ENCODE peak calls at places on chromosomes 6 and 20, in six cellular contexts. One of them, this sample, is unnamed.

GRCh38 chr6:149919834-149920225 is 3.1 kb downstream of the RAET1G start:
- DNase-seq in germinal center: no peak
- DNase-seq in HuH-7.5: no peak
- DNase-seq in left cardiac atrium: no peak
- DNase-seq in CD4-positive, alpha-beta memory T cell: no peak
- DNase-seq in stimulated activated CD8-positive, alpha-beta memory T cell treated with anti-CD3 and anti-CD28 coated beads, Interleukin-15, amount 100 ng/mL, for 1 hour: no peak
- DNase-seq in this sample: peak; percentile 35

GRCh38 chr6:7073810-7074525 is 33.8 kb upstream of the RREB1 start:
- DNase-seq in germinal center: peak; percentile 76
- DNase-seq in HuH-7.5: no peak
- DNase-seq in left cardiac atrium: no peak
- DNase-seq in CD4-positive, alpha-beta memory T cell: peak; percentile 57
- DNase-seq in stimulated activated CD8-positive, alpha-beta memory T cell treated with anti-CD3 and anti-CD28 coated beads, Interleukin-15, amount 100 ng/mL, for 1 hour: peak; percentile 22
- DNase-seq in this sample: no peak

GRCh38 chr6:130223508-130223907 is 757 bp upstream of the SAMD3 start:
- DNase-seq in germinal center: peak; percentile 32
- DNase-seq in HuH-7.5: no peak
- DNase-seq in left cardiac atrium: no peak
- DNase-seq in CD4-positive, alpha-beta memory T cell: peak; percentile 62
- DNase-seq in stimulated activated CD8-positive, alpha-beta memory T cell treated with anti-CD3 and anti-CD28 coated beads, Interleukin-15, amount 100 ng/mL, for 1 hour: peak; percentile 20
- DNase-seq in this sample: no peak

GRCh38 chr6:157937318-157937717 is 44.3 kb upstream of the SYNJ2 start:
- DNase-seq in germinal center: no peak
- DNase-seq in HuH-7.5: no peak
- DNase-seq in left cardiac atrium: no peak
- DNase-seq in CD4-positive, alpha-beta memory T cell: no peak
- DNase-seq in stimulated activated CD8-positive, alpha-beta memory T cell treated with anti-CD3 and anti-CD28 coated beads, Interleukin-15, amount 100 ng/mL, for 1 hour: no peak
- DNase-seq in this sample: no peak

GRCh38 chr6:37236921-37237320 is 20.7 kb upstream of the TBC1D22B start:
- DNase-seq in germinal center: no peak
- DNase-seq in HuH-7.5: no peak
- DNase-seq in left cardiac atrium: no peak
- DNase-seq in CD4-positive, alpha-beta memory T cell: no peak
- DNase-seq in stimulated activated CD8-positive, alpha-beta memory T cell treated with anti-CD3 and anti-CD28 coated beads, Interleukin-15, amount 100 ng/mL, for 1 hour: no peak
- DNase-seq in this sample: no peak

GRCh38 chr6:127376685-127377084 is 33.3 kb upstream of the ECHDC1 start:
- DNase-seq in germinal center: no peak
- DNase-seq in HuH-7.5: no peak
- DNase-seq in left cardiac atrium: no peak
- DNase-seq in CD4-positive, alpha-beta memory T cell: no peak
- DNase-seq in stimulated activated CD8-positive, alpha-beta memory T cell treated with anti-CD3 and anti-CD28 coated beads, Interleukin-15, amount 100 ng/mL, for 1 hour: no peak
- DNase-seq in this sample: no peak

GRCh38 chr6:151303231-151303630 is 63.5 kb downstream of the AKAP12 start:
- DNase-seq in germinal center: no peak
- DNase-seq in HuH-7.5: no peak
- DNase-seq in left cardiac atrium: no peak
- DNase-seq in CD4-positive, alpha-beta memory T cell: no peak
- DNase-seq in stimulated activated CD8-positive, alpha-beta memory T cell treated with anti-CD3 and anti-CD28 coated beads, Interleukin-15, amount 100 ng/mL, for 1 hour: no peak
- DNase-seq in this sample: no peak

GRCh38 chr6:87907521-87907920 is 140.1 kb upstream of the SPACA1 start:
- DNase-seq in germinal center: no peak
- DNase-seq in HuH-7.5: no peak
- DNase-seq in left cardiac atrium: no peak
- DNase-seq in CD4-positive, alpha-beta memory T cell: peak; percentile 26
- DNase-seq in stimulated activated CD8-positive, alpha-beta memory T cell treated with anti-CD3 and anti-CD28 coated beads, Interleukin-15, amount 100 ng/mL, for 1 hour: no peak
- DNase-seq in this sample: no peak

GRCh38 chr6:149586149-149586548 is 20.0 kb downstream of the GINM1 start:
- DNase-seq in germinal center: no peak
- DNase-seq in HuH-7.5: no peak
- DNase-seq in left cardiac atrium: no peak
- DNase-seq in CD4-positive, alpha-beta memory T cell: no peak
- DNase-seq in stimulated activated CD8-positive, alpha-beta memory T cell treated with anti-CD3 and anti-CD28 coated beads, Interleukin-15, amount 100 ng/mL, for 1 hour: no peak
- DNase-seq in this sample: no peak

GRCh38 chr6:85006362-85006761 is 242.0 kb upstream of the TBX18 start:
- DNase-seq in germinal center: no peak
- DNase-seq in HuH-7.5: no peak
- DNase-seq in left cardiac atrium: no peak
- DNase-seq in CD4-positive, alpha-beta memory T cell: no peak
- DNase-seq in stimulated activated CD8-positive, alpha-beta memory T cell treated with anti-CD3 and anti-CD28 coated beads, Interleukin-15, amount 100 ng/mL, for 1 hour: no peak
- DNase-seq in this sample: no peak

GRCh38 chr6:21538186-21538798 is 55.3 kb upstream of the SOX4 start:
- DNase-seq in germinal center: no peak
- DNase-seq in HuH-7.5: no peak
- DNase-seq in left cardiac atrium: no peak
- DNase-seq in CD4-positive, alpha-beta memory T cell: no peak
- DNase-seq in stimulated activated CD8-positive, alpha-beta memory T cell treated with anti-CD3 and anti-CD28 coated beads, Interleukin-15, amount 100 ng/mL, for 1 hour: no peak
- DNase-seq in this sample: no peak

GRCh38 chr6:75884822-75885221 is 135.8 kb downstream of the MYO6 start:
- DNase-seq in germinal center: no peak
- DNase-seq in HuH-7.5: no peak
- DNase-seq in left cardiac atrium: no peak
- DNase-seq in CD4-positive, alpha-beta memory T cell: no peak
- DNase-seq in stimulated activated CD8-positive, alpha-beta memory T cell treated with anti-CD3 and anti-CD28 coated beads, Interleukin-15, amount 100 ng/mL, for 1 hour: no peak
- DNase-seq in this sample: no peak

GRCh38 chr6:130997061-130997753 is 65.8 kb downstream of the EPB41L2 start:
- DNase-seq in germinal center: no peak
- DNase-seq in HuH-7.5: no peak
- DNase-seq in left cardiac atrium: no peak
- DNase-seq in CD4-positive, alpha-beta memory T cell: no peak
- DNase-seq in stimulated activated CD8-positive, alpha-beta memory T cell treated with anti-CD3 and anti-CD28 coated beads, Interleukin-15, amount 100 ng/mL, for 1 hour: no peak
- DNase-seq in this sample: no peak

GRCh38 chr6:149128489-149129145 is 188.9 kb upstream of the TAB2 start:
- DNase-seq in germinal center: no peak
- DNase-seq in HuH-7.5: no peak
- DNase-seq in left cardiac atrium: no peak
- DNase-seq in CD4-positive, alpha-beta memory T cell: peak; percentile 32
- DNase-seq in stimulated activated CD8-positive, alpha-beta memory T cell treated with anti-CD3 and anti-CD28 coated beads, Interleukin-15, amount 100 ng/mL, for 1 hour: no peak
- DNase-seq in this sample: no peak

GRCh38 chr6:21665101-21665435 is 71.5 kb downstream of the SOX4 start:
- DNase-seq in germinal center: no peak
- DNase-seq in HuH-7.5: no peak
- DNase-seq in left cardiac atrium: no peak
- DNase-seq in CD4-positive, alpha-beta memory T cell: no peak
- DNase-seq in stimulated activated CD8-positive, alpha-beta memory T cell treated with anti-CD3 and anti-CD28 coated beads, Interleukin-15, amount 100 ng/mL, for 1 hour: no peak
- DNase-seq in this sample: no peak

GRCh38 chr20:58293453-58293852 is 16.1 kb upstream of the RAB22A start:
- DNase-seq in germinal center: peak; percentile 24
- DNase-seq in HuH-7.5: no peak
- DNase-seq in left cardiac atrium: no peak
- DNase-seq in CD4-positive, alpha-beta memory T cell: no peak
- DNase-seq in stimulated activated CD8-positive, alpha-beta memory T cell treated with anti-CD3 and anti-CD28 coated beads, Interleukin-15, amount 100 ng/mL, for 1 hour: no peak
- DNase-seq in this sample: no peak

GRCh38 chr6:167849846-167850459 is 23.2 kb downstream of the AFDN start:
- DNase-seq in germinal center: no peak
- DNase-seq in HuH-7.5: no peak
- DNase-seq in left cardiac atrium: no peak
- DNase-seq in CD4-positive, alpha-beta memory T cell: no peak
- DNase-seq in stimulated activated CD8-positive, alpha-beta memory T cell treated with anti-CD3 and anti-CD28 coated beads, Interleukin-15, amount 100 ng/mL, for 1 hour: no peak
- DNase-seq in this sample: no peak

GRCh38 chr6:43393597-43393996 is 24.1 kb upstream of the ZNF318 start:
- DNase-seq in germinal center: no peak
- DNase-seq in HuH-7.5: no peak
- DNase-seq in left cardiac atrium: no peak
- DNase-seq in CD4-positive, alpha-beta memory T cell: no peak
- DNase-seq in stimulated activated CD8-positive, alpha-beta memory T cell treated with anti-CD3 and anti-CD28 coated beads, Interleukin-15, amount 100 ng/mL, for 1 hour: no peak
- DNase-seq in this sample: no peak

GRCh38 chr6:159151266-159151855 is 17.8 kb upstream of the FNDC1 start:
- DNase-seq in germinal center: peak; percentile 69
- DNase-seq in HuH-7.5: no peak
- DNase-seq in left cardiac atrium: no peak
- DNase-seq in CD4-positive, alpha-beta memory T cell: peak; percentile 24
- DNase-seq in stimulated activated CD8-positive, alpha-beta memory T cell treated with anti-CD3 and anti-CD28 coated beads, Interleukin-15, amount 100 ng/mL, for 1 hour: peak; percentile 11
- DNase-seq in this sample: no peak

GRCh38 chr20:56465997-56466396 is 2.4 kb upstream of the RTF2 start:
- DNase-seq in germinal center: peak; percentile 47
- DNase-seq in HuH-7.5: no peak
- DNase-seq in left cardiac atrium: no peak
- DNase-seq in CD4-positive, alpha-beta memory T cell: no peak
- DNase-seq in stimulated activated CD8-positive, alpha-beta memory T cell treated with anti-CD3 and anti-CD28 coated beads, Interleukin-15, amount 100 ng/mL, for 1 hour: no peak
- DNase-seq in this sample: no peak

GRCh38 chr20:5914859-5915258 is 35.5 kb downstream of the TRMT6 start:
- DNase-seq in germinal center: no peak
- DNase-seq in HuH-7.5: no peak
- DNase-seq in left cardiac atrium: no peak
- DNase-seq in CD4-positive, alpha-beta memory T cell: no peak
- DNase-seq in stimulated activated CD8-positive, alpha-beta memory T cell treated with anti-CD3 and anti-CD28 coated beads, Interleukin-15, amount 100 ng/mL, for 1 hour: no peak
- DNase-seq in this sample: no peak

GRCh38 chr6:156334961-156335360 is 442.2 kb upstream of the ARID1B start:
- DNase-seq in germinal center: no peak
- DNase-seq in HuH-7.5: no peak
- DNase-seq in left cardiac atrium: no peak
- DNase-seq in CD4-positive, alpha-beta memory T cell: no peak
- DNase-seq in stimulated activated CD8-positive, alpha-beta memory T cell treated with anti-CD3 and anti-CD28 coated beads, Interleukin-15, amount 100 ng/mL, for 1 hour: no peak
- DNase-seq in this sample: no peak

GRCh38 chr20:34579191-34579661 is 20.7 kb downstream of the MAP1LC3A start:
- DNase-seq in germinal center: no peak
- DNase-seq in HuH-7.5: no peak
- DNase-seq in left cardiac atrium: peak; percentile 68
- DNase-seq in CD4-positive, alpha-beta memory T cell: no peak
- DNase-seq in stimulated activated CD8-positive, alpha-beta memory T cell treated with anti-CD3 and anti-CD28 coated beads, Interleukin-15, amount 100 ng/mL, for 1 hour: no peak
- DNase-seq in this sample: no peak

GRCh38 chr20:63494420-63495166 is 4.3 kb downstream of the EEF1A2 start:
- DNase-seq in germinal center: no peak
- DNase-seq in HuH-7.5: no peak
- DNase-seq in left cardiac atrium: peak; percentile 18
- DNase-seq in CD4-positive, alpha-beta memory T cell: no peak
- DNase-seq in stimulated activated CD8-positive, alpha-beta memory T cell treated with anti-CD3 and anti-CD28 coated beads, Interleukin-15, amount 100 ng/mL, for 1 hour: no peak
- DNase-seq in this sample: no peak

GRCh38 chr6:9848094-9848493 is 566.8 kb downstream of the TFAP2A start:
- DNase-seq in germinal center: no peak
- DNase-seq in HuH-7.5: no peak
- DNase-seq in left cardiac atrium: no peak
- DNase-seq in CD4-positive, alpha-beta memory T cell: no peak
- DNase-seq in stimulated activated CD8-positive, alpha-beta memory T cell treated with anti-CD3 and anti-CD28 coated beads, Interleukin-15, amount 100 ng/mL, for 1 hour: no peak
- DNase-seq in this sample: no peak

GRCh38 chr6:137729866-137730629 is 137.0 kb upstream of the TNFAIP3 start:
- DNase-seq in germinal center: no peak
- DNase-seq in HuH-7.5: no peak
- DNase-seq in left cardiac atrium: no peak
- DNase-seq in CD4-positive, alpha-beta memory T cell: no peak
- DNase-seq in stimulated activated CD8-positive, alpha-beta memory T cell treated with anti-CD3 and anti-CD28 coated beads, Interleukin-15, amount 100 ng/mL, for 1 hour: no peak
- DNase-seq in this sample: no peak

GRCh38 chr6:44653091-44653490 is 265.6 kb downstream of the CDC5L start:
- DNase-seq in germinal center: no peak
- DNase-seq in HuH-7.5: no peak
- DNase-seq in left cardiac atrium: no peak
- DNase-seq in CD4-positive, alpha-beta memory T cell: no peak
- DNase-seq in stimulated activated CD8-positive, alpha-beta memory T cell treated with anti-CD3 and anti-CD28 coated beads, Interleukin-15, amount 100 ng/mL, for 1 hour: no peak
- DNase-seq in this sample: no peak

This sample was measured in sigmoid colon.